ENCODE peak calls at places on chromosomes 1 and 21, in seven cellular contexts. One of them, this sample, is unnamed.

GRCh38 chr1:25503551-25504426 is 39.6 kb upstream of the LDLRAP1 start:
- DNase-seq in tibial nerve: no peak
- DNase-seq in IMR-90: no peak
- DNase-seq in cardiac fibroblast: peak
- DNase-seq in AG09319: no peak
- DNase-seq in fibroblast of lung: peak
- DNase-seq in brain microvascular endothelial cell: no peak
- DNase-seq in this sample: peak

GRCh38 chr1:234689236-234689635 is 79.3 kb upstream of the IRF2BP2 start:
- DNase-seq in AG09319: no peak
- DNase-seq in tibial nerve: no peak
- DNase-seq in fibroblast of lung: no peak
- DNase-seq in cardiac fibroblast: no peak
- DNase-seq in brain microvascular endothelial cell: no peak
- DNase-seq in IMR-90: no peak
- DNase-seq in this sample: no peak

GRCh38 chr1:29090937-29091618 is 32.6 kb downstream of the TMEM200B start:
- DNase-seq in cardiac fibroblast: no peak
- DNase-seq in fibroblast of lung: no peak
- DNase-seq in IMR-90: no peak
- DNase-seq in AG09319: no peak
- DNase-seq in brain microvascular endothelial cell: no peak
- DNase-seq in tibial nerve: no peak
- DNase-seq in this sample: no peak

GRCh38 chr1:70633004-70633403 is 221.9 kb downstream of the CTH start:
- DNase-seq in IMR-90: no peak
- DNase-seq in brain microvascular endothelial cell: no peak
- DNase-seq in fibroblast of lung: no peak
- DNase-seq in cardiac fibroblast: no peak
- DNase-seq in AG09319: no peak
- DNase-seq in tibial nerve: no peak
- DNase-seq in this sample: no peak

GRCh38 chr1:2583331-2583791 is 3.2 kb upstream of the PRXL2B start:
- DNase-seq in IMR-90: no peak
- DNase-seq in fibroblast of lung: no peak
- DNase-seq in brain microvascular endothelial cell: no peak
- DNase-seq in cardiac fibroblast: no peak
- DNase-seq in tibial nerve: no peak
- DNase-seq in AG09319: no peak
- DNase-seq in this sample: no peak

GRCh38 chr1:17632541-17633193 is 93.2 kb downstream of the ARHGEF10L start:
- DNase-seq in cardiac fibroblast: peak
- DNase-seq in IMR-90: peak
- DNase-seq in fibroblast of lung: peak
- DNase-seq in AG09319: no peak
- DNase-seq in tibial nerve: no peak
- DNase-seq in brain microvascular endothelial cell: peak
- DNase-seq in this sample: no peak

GRCh38 chr1:201741763-201742342 is 87.1 kb upstream of the IPO9 start:
- DNase-seq in cardiac fibroblast: no peak
- DNase-seq in tibial nerve: no peak
- DNase-seq in fibroblast of lung: no peak
- DNase-seq in AG09319: no peak
- DNase-seq in brain microvascular endothelial cell: no peak
- DNase-seq in IMR-90: no peak
- DNase-seq in this sample: no peak

GRCh38 chr1:24155011-24155782 is 12.3 kb upstream of the IL22RA1 start:
- DNase-seq in IMR-90: no peak
- DNase-seq in AG09319: no peak
- DNase-seq in fibroblast of lung: no peak
- DNase-seq in brain microvascular endothelial cell: no peak
- DNase-seq in cardiac fibroblast: no peak
- DNase-seq in tibial nerve: no peak
- DNase-seq in this sample: peak

GRCh38 chr21:35227774-35228173 is 178.7 kb upstream of the RUNX1 start:
- DNase-seq in fibroblast of lung: no peak
- DNase-seq in AG09319: no peak
- DNase-seq in brain microvascular endothelial cell: no peak
- DNase-seq in IMR-90: no peak
- DNase-seq in tibial nerve: no peak
- DNase-seq in cardiac fibroblast: no peak
- DNase-seq in this sample: no peak

GRCh38 chr1:7266561-7266960 is 481.3 kb downstream of the CAMTA1 start:
- DNase-seq in tibial nerve: no peak
- DNase-seq in IMR-90: no peak
- DNase-seq in fibroblast of lung: no peak
- DNase-seq in brain microvascular endothelial cell: no peak
- DNase-seq in cardiac fibroblast: no peak
- DNase-seq in AG09319: no peak
- DNase-seq in this sample: no peak

GRCh38 chr1:220347654-220348175 is 75.5 kb upstream of the RAB3GAP2 start:
- DNase-seq in IMR-90: no peak
- DNase-seq in cardiac fibroblast: no peak
- DNase-seq in fibroblast of lung: no peak
- DNase-seq in tibial nerve: no peak
- DNase-seq in AG09319: no peak
- DNase-seq in brain microvascular endothelial cell: no peak
- DNase-seq in this sample: no peak

GRCh38 chr1:192763756-192764155 is 45.1 kb upstream of the RGS2 start:
- DNase-seq in fibroblast of lung: peak
- DNase-seq in cardiac fibroblast: peak
- DNase-seq in tibial nerve: no peak
- DNase-seq in brain microvascular endothelial cell: peak
- DNase-seq in IMR-90: peak
- DNase-seq in AG09319: peak
- DNase-seq in this sample: no peak

GRCh38 chr1:190098756-190099155 is 378.9 kb downstream of the BRINP3 start:
- DNase-seq in AG09319: no peak
- DNase-seq in cardiac fibroblast: no peak
- DNase-seq in tibial nerve: no peak
- DNase-seq in IMR-90: no peak
- DNase-seq in fibroblast of lung: no peak
- DNase-seq in brain microvascular endothelial cell: no peak
- DNase-seq in this sample: no peak

GRCh38 chr1:183030053-183030452 is 6.8 kb downstream of the LAMC1 start:
- DNase-seq in fibroblast of lung: peak
- DNase-seq in AG09319: no peak
- DNase-seq in tibial nerve: no peak
- DNase-seq in cardiac fibroblast: peak
- DNase-seq in brain microvascular endothelial cell: peak
- DNase-seq in IMR-90: no peak
- DNase-seq in this sample: peak

GRCh38 chr1:194959795-194960194 is 1648.4 kb downstream of the KCNT2 start:
- DNase-seq in AG09319: no peak
- DNase-seq in brain microvascular endothelial cell: no peak
- DNase-seq in IMR-90: no peak
- DNase-seq in cardiac fibroblast: no peak
- DNase-seq in tibial nerve: no peak
- DNase-seq in fibroblast of lung: peak
- DNase-seq in this sample: no peak

GRCh38 chr1:232307299-232307698 is 322.6 kb downstream of the SIPA1L2 start:
- DNase-seq in fibroblast of lung: no peak
- DNase-seq in cardiac fibroblast: no peak
- DNase-seq in brain microvascular endothelial cell: no peak
- DNase-seq in IMR-90: no peak
- DNase-seq in AG09319: no peak
- DNase-seq in tibial nerve: no peak
- DNase-seq in this sample: no peak

GRCh38 chr1:232308616-232309015 is 321.3 kb downstream of the SIPA1L2 start:
- DNase-seq in IMR-90: no peak
- DNase-seq in cardiac fibroblast: no peak
- DNase-seq in fibroblast of lung: no peak
- DNase-seq in tibial nerve: no peak
- DNase-seq in AG09319: no peak
- DNase-seq in brain microvascular endothelial cell: peak
- DNase-seq in this sample: no peak

GRCh38 chr1:232305020-232305419 is 324.9 kb downstream of the SIPA1L2 start:
- DNase-seq in tibial nerve: no peak
- DNase-seq in AG09319: no peak
- DNase-seq in brain microvascular endothelial cell: no peak
- DNase-seq in cardiac fibroblast: no peak
- DNase-seq in fibroblast of lung: no peak
- DNase-seq in IMR-90: no peak
- DNase-seq in this sample: no peak

GRCh38 chr1:232303221-232303620 is 326.7 kb downstream of the SIPA1L2 start:
- DNase-seq in brain microvascular endothelial cell: no peak
- DNase-seq in IMR-90: no peak
- DNase-seq in AG09319: no peak
- DNase-seq in fibroblast of lung: no peak
- DNase-seq in tibial nerve: no peak
- DNase-seq in cardiac fibroblast: no peak
- DNase-seq in this sample: no peak

DNA sequence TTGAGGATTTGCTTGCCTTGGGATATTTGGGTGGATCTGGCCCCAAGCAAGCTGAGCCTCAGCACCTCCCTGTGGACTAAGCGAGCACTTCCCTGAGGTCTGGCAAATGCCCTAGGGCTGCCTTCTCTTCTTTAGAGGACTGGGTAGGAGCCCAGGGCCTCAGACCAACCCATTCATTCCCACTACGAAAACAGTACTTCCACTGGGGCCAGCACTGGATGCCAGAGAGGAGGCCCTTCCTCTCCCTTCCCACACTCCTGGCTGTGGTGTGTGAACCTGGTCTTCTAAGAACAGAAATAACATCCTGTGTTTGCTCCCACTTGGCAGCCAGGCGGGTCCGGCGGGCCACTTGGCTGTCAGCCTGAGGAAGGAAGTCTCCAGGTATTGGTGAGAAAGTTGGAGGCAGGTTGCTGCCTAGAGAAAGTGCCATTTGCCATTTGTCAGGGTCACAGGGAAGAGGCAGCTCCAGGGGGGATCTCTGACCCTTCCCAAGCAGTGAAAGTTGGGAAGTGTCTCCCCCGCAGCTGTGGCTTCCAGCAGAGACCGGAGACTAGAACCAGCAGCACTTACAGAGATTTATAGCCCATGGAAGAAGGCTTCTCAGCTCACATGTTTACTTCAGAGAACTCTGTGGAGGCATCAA is 323.5 kb downstream of the SIPA1L2 start:
- DNase-seq in cardiac fibroblast: no peak
- DNase-seq in AG09319: no peak
- DNase-seq in brain microvascular endothelial cell: peak
- DNase-seq in fibroblast of lung: no peak
- DNase-seq in IMR-90: no peak
- DNase-seq in tibial nerve: no peak
- DNase-seq in this sample: peak
- TF ChIP-seq CTCF in cardiac fibroblast: peak
- TF ChIP-seq CTCF in AG09319: no peak
- TF ChIP-seq CTCF in brain microvascular endothelial cell: peak
- TF ChIP-seq CTCF in fibroblast of lung: peak
- TF ChIP-seq CTCF in IMR-90: no peak
- TF ChIP-seq CTCF in tibial nerve: peak
- TF ChIP-seq CTCF in this sample: no peak

GRCh38 chr1:173523329-173523728 is 46.2 kb downstream of the PRDX6 start:
- DNase-seq in IMR-90: no peak
- DNase-seq in fibroblast of lung: no peak
- DNase-seq in AG09319: no peak
- DNase-seq in tibial nerve: no peak
- DNase-seq in cardiac fibroblast: no peak
- DNase-seq in brain microvascular endothelial cell: no peak
- DNase-seq in this sample: no peak

GRCh38 chr1:173525936-173526335 is 48.8 kb downstream of the PRDX6 start:
- DNase-seq in IMR-90: no peak
- DNase-seq in cardiac fibroblast: no peak
- DNase-seq in brain microvascular endothelial cell: no peak
- DNase-seq in AG09319: no peak
- DNase-seq in fibroblast of lung: no peak
- DNase-seq in tibial nerve: no peak
- DNase-seq in this sample: no peak

GRCh38 chr1:173520799-173521198 is 43.7 kb downstream of the PRDX6 start:
- DNase-seq in cardiac fibroblast: no peak
- DNase-seq in fibroblast of lung: no peak
- DNase-seq in AG09319: no peak
- DNase-seq in tibial nerve: no peak
- DNase-seq in IMR-90: no peak
- DNase-seq in brain microvascular endothelial cell: no peak
- DNase-seq in this sample: no peak
- TF ChIP-seq CTCF in cardiac fibroblast: no peak
- TF ChIP-seq CTCF in fibroblast of lung: no peak
- TF ChIP-seq CTCF in AG09319: no peak
- TF ChIP-seq CTCF in tibial nerve: no peak
- TF ChIP-seq CTCF in IMR-90: no peak
- TF ChIP-seq CTCF in brain microvascular endothelial cell: no peak
- TF ChIP-seq CTCF in this sample: no peak

DNA sequence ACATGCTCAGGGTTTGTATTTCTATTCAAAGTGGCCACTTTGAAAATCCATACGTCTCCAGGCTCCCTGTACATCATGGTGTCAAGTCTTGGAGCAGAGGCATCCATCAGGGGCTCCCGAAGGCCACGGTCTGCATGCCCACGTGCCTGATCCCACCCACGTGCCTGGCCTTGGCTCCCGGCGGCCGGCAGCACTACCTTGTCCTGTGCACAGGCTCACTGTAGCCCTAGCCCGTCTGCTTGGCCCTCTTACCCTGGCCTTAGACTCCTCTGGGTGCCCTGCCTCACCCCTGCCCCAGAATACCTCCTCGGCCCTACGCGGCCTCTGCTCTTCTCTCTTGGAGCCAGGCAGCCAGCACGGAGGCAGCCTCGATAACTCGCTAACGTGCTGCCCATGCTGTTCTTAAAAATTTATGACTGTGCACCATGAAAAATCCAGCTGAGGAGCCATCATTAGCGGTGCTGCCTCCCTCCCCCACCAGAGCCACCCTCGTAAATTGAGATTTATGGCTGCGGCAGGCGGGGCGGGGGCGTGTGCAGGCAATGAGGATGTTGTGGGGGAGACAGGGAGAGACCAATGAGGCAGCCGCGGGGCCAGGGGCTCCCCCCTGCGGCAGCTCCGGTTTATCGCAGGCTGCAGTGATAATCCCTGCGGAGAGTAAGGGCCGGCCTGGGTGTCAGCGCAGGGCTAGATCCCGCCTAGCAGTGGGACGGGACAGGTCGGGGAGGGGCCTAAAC is 24.6 kb downstream of the DMAP1 start:
- DNase-seq in tibial nerve: no peak
- DNase-seq in brain microvascular endothelial cell: peak
- DNase-seq in AG09319: no peak
- DNase-seq in cardiac fibroblast: no peak
- DNase-seq in IMR-90: peak
- DNase-seq in fibroblast of lung: peak
- DNase-seq in this sample: peak
- TF ChIP-seq CTCF in tibial nerve: peak
- TF ChIP-seq CTCF in brain microvascular endothelial cell: peak
- TF ChIP-seq CTCF in AG09319: peak
- TF ChIP-seq CTCF in cardiac fibroblast: peak
- TF ChIP-seq CTCF in IMR-90: peak
- TF ChIP-seq CTCF in fibroblast of lung: peak
- TF ChIP-seq CTCF in this sample: no peak

DNA sequence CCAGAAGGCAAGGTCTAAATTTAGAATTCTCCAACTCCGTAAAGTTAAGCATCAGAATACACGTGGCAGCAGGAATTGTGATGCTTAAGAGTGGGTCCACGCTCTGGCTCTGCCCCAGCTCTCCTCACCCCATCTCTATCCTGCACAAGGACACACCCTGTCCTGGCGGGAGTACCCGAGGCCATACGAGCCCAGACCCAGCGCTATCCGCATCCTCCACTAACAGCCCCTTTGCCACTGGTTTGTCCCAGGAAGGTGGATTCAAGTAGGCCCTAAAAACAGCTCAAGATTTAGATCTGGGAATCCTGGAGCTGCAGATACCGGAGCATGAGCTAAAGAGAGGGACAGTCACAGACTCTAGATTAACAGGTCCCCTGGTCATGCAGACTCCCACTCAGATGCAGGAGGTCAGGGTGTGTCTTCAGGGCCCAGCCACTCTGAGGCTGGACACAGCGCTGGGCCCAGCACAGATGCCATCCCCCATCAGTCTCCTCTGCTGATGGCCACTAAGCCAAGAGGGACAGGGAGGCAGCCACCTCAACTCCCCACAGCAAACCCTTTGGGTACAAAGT is 393.3 kb downstream of the NPHP4 start:
- DNase-seq in brain microvascular endothelial cell: no peak
- DNase-seq in AG09319: no peak
- DNase-seq in cardiac fibroblast: no peak
- DNase-seq in tibial nerve: no peak
- DNase-seq in fibroblast of lung: no peak
- DNase-seq in IMR-90: no peak
- DNase-seq in this sample: no peak
- TF ChIP-seq CTCF in brain microvascular endothelial cell: no peak
- TF ChIP-seq CTCF in AG09319: no peak
- TF ChIP-seq CTCF in cardiac fibroblast: no peak
- TF ChIP-seq CTCF in tibial nerve: no peak
- TF ChIP-seq CTCF in fibroblast of lung: no peak
- TF ChIP-seq CTCF in IMR-90: no peak
- TF ChIP-seq CTCF in this sample: no peak

This sample was measured in prostate gland.